ENCODE peak calls at places on chromosome 1, in four cellular contexts. One of them, this sample, is unnamed.

GRCh38 chr1:111733183-111733995 is 5.8 kb downstream of the INKA2 start:
- DNase-seq in stimulated activated CD8-positive, alpha-beta memory T cell treated with anti-CD3 and anti-CD28 coated beads, Interleukin-4, amount 100 ng/mL, for 24 hours: no peak
- DNase-seq in activated T-helper 1 cell treated with anti-CD3 and anti-CD28 coated beads, Interleukin-12 subunit alpha, Interleukin-12 subunit beta, Interleukin-2, Interleukin-4 antibody, amounts not matched to agents 30 ng/mL and 10 ng/mL and 1 ng/mL, durations not matched to agents 14 hours and 24 hours and 36 hours: no peak
- DNase-seq in effector CD4-positive, alpha-beta T cell: no peak
- DNase-seq in this sample: peak

GRCh38 chr1:17265162-17265561 is 16.3 kb downstream of the PADI3 start:
- DNase-seq in stimulated activated CD8-positive, alpha-beta memory T cell treated with anti-CD3 and anti-CD28 coated beads, Interleukin-4, amount 100 ng/mL, for 24 hours: no peak
- DNase-seq in activated T-helper 1 cell treated with anti-CD3 and anti-CD28 coated beads, Interleukin-12 subunit alpha, Interleukin-12 subunit beta, Interleukin-2, Interleukin-4 antibody, amounts not matched to agents 30 ng/mL and 10 ng/mL and 1 ng/mL, durations not matched to agents 14 hours and 24 hours and 36 hours: no peak
- DNase-seq in effector CD4-positive, alpha-beta T cell: no peak
- DNase-seq in this sample: no peak

GRCh38 chr1:91011726-91012125 is 10.1 kb downstream of the ZNF644 start:
- DNase-seq in stimulated activated CD8-positive, alpha-beta memory T cell treated with anti-CD3 and anti-CD28 coated beads, Interleukin-4, amount 100 ng/mL, for 24 hours: no peak
- DNase-seq in activated T-helper 1 cell treated with anti-CD3 and anti-CD28 coated beads, Interleukin-12 subunit alpha, Interleukin-12 subunit beta, Interleukin-2, Interleukin-4 antibody, amounts not matched to agents 30 ng/mL and 10 ng/mL and 1 ng/mL, durations not matched to agents 14 hours and 24 hours and 36 hours: no peak
- DNase-seq in effector CD4-positive, alpha-beta T cell: no peak
- DNase-seq in this sample: no peak

GRCh38 chr1:40316595-40317393 is at the start of gene COL9A2:
- DNase-seq in stimulated activated CD8-positive, alpha-beta memory T cell treated with anti-CD3 and anti-CD28 coated beads, Interleukin-4, amount 100 ng/mL, for 24 hours: peak
- DNase-seq in activated T-helper 1 cell treated with anti-CD3 and anti-CD28 coated beads, Interleukin-12 subunit alpha, Interleukin-12 subunit beta, Interleukin-2, Interleukin-4 antibody, amounts not matched to agents 30 ng/mL and 10 ng/mL and 1 ng/mL, durations not matched to agents 14 hours and 24 hours and 36 hours: peak
- DNase-seq in effector CD4-positive, alpha-beta T cell: peak
- DNase-seq in this sample: no peak

GRCh38 chr1:33548319-33548718 is 75.9 kb downstream of the ZSCAN20 start:
- DNase-seq in stimulated activated CD8-positive, alpha-beta memory T cell treated with anti-CD3 and anti-CD28 coated beads, Interleukin-4, amount 100 ng/mL, for 24 hours: no peak
- DNase-seq in activated T-helper 1 cell treated with anti-CD3 and anti-CD28 coated beads, Interleukin-12 subunit alpha, Interleukin-12 subunit beta, Interleukin-2, Interleukin-4 antibody, amounts not matched to agents 30 ng/mL and 10 ng/mL and 1 ng/mL, durations not matched to agents 14 hours and 24 hours and 36 hours: no peak
- DNase-seq in effector CD4-positive, alpha-beta T cell: no peak
- DNase-seq in this sample: no peak

GRCh38 chr1:190436615-190437014 is 41.0 kb downstream of the BRINP3 start:
- DNase-seq in stimulated activated CD8-positive, alpha-beta memory T cell treated with anti-CD3 and anti-CD28 coated beads, Interleukin-4, amount 100 ng/mL, for 24 hours: no peak
- DNase-seq in activated T-helper 1 cell treated with anti-CD3 and anti-CD28 coated beads, Interleukin-12 subunit alpha, Interleukin-12 subunit beta, Interleukin-2, Interleukin-4 antibody, amounts not matched to agents 30 ng/mL and 10 ng/mL and 1 ng/mL, durations not matched to agents 14 hours and 24 hours and 36 hours: no peak
- DNase-seq in effector CD4-positive, alpha-beta T cell: no peak
- DNase-seq in this sample: peak

GRCh38 chr1:3673381-3674099 is 21.2 kb downstream of the TP73 start:
- DNase-seq in stimulated activated CD8-positive, alpha-beta memory T cell treated with anti-CD3 and anti-CD28 coated beads, Interleukin-4, amount 100 ng/mL, for 24 hours: no peak
- DNase-seq in activated T-helper 1 cell treated with anti-CD3 and anti-CD28 coated beads, Interleukin-12 subunit alpha, Interleukin-12 subunit beta, Interleukin-2, Interleukin-4 antibody, amounts not matched to agents 30 ng/mL and 10 ng/mL and 1 ng/mL, durations not matched to agents 14 hours and 24 hours and 36 hours: no peak
- DNase-seq in effector CD4-positive, alpha-beta T cell: no peak
- DNase-seq in this sample: no peak

GRCh38 chr1:57659804-57660203 is 235.9 kb upstream of the DAB1 start:
- DNase-seq in stimulated activated CD8-positive, alpha-beta memory T cell treated with anti-CD3 and anti-CD28 coated beads, Interleukin-4, amount 100 ng/mL, for 24 hours: no peak
- DNase-seq in activated T-helper 1 cell treated with anti-CD3 and anti-CD28 coated beads, Interleukin-12 subunit alpha, Interleukin-12 subunit beta, Interleukin-2, Interleukin-4 antibody, amounts not matched to agents 30 ng/mL and 10 ng/mL and 1 ng/mL, durations not matched to agents 14 hours and 24 hours and 36 hours: no peak
- DNase-seq in effector CD4-positive, alpha-beta T cell: no peak
- DNase-seq in this sample: no peak

GRCh38 chr1:236089046-236089773 is 24.3 kb upstream of the NID1 start:
- DNase-seq in stimulated activated CD8-positive, alpha-beta memory T cell treated with anti-CD3 and anti-CD28 coated beads, Interleukin-4, amount 100 ng/mL, for 24 hours: no peak
- DNase-seq in activated T-helper 1 cell treated with anti-CD3 and anti-CD28 coated beads, Interleukin-12 subunit alpha, Interleukin-12 subunit beta, Interleukin-2, Interleukin-4 antibody, amounts not matched to agents 30 ng/mL and 10 ng/mL and 1 ng/mL, durations not matched to agents 14 hours and 24 hours and 36 hours: no peak
- DNase-seq in effector CD4-positive, alpha-beta T cell: no peak
- DNase-seq in this sample: peak